ENCODE peak calls at places on chromosomes 3 and 15, in four cellular contexts. One of them, this sample, is unnamed. For H3K9me3, the result is how much of the 10 kb centered on the place peaks cover.

GRCh38 chr15:74696398-74696729 is 540 bp upstream of the EDC3 start:
- DNase-seq in uterus: no peak
- DNase-seq in gastrocnemius medialis: no peak
- DNase-seq in heart left ventricle: no peak
- DNase-seq in this sample: no peak

GRCh38 chr3:69787436-69788168 is 48.3 kb downstream of the MITF start:
- DNase-seq in uterus: no peak
- DNase-seq in gastrocnemius medialis: no peak
- DNase-seq in heart left ventricle: no peak
- DNase-seq in this sample: no peak

GRCh38 chr3:143222981-143223380 is 103.4 kb downstream of the CHST2 start:
- DNase-seq in uterus: no peak
- DNase-seq in gastrocnemius medialis: no peak
- DNase-seq in heart left ventricle: no peak
- DNase-seq in this sample: no peak

GRCh38 chr15:33074942-33075341 is 119.6 kb downstream of the FMN1 start:
- DNase-seq in uterus: no peak
- DNase-seq in gastrocnemius medialis: no peak
- DNase-seq in heart left ventricle: no peak
- DNase-seq in this sample: no peak

GRCh38 chr15:82768414-82769081 is 37.3 kb downstream of the FSD2 start:
- DNase-seq in uterus: no peak
- DNase-seq in gastrocnemius medialis: peak
- DNase-seq in heart left ventricle: no peak
- DNase-seq in this sample: no peak

GRCh38 chr15:60695713-60696522 is 217.0 kb upstream of the ICE2 start:
- DNase-seq in uterus: no peak
- DNase-seq in gastrocnemius medialis: no peak
- DNase-seq in heart left ventricle: no peak
- DNase-seq in this sample: no peak

GRCh38 chr3:44114142-44114541 is 127.5 kb upstream of the TOPAZ1 start:
- DNase-seq in uterus: no peak
- DNase-seq in gastrocnemius medialis: no peak
- DNase-seq in heart left ventricle: peak
- DNase-seq in this sample: no peak

GRCh38 chr3:99485286-99485685 is 153.1 kb upstream of the COL8A1 start:
- DNase-seq in uterus: no peak
- DNase-seq in gastrocnemius medialis: no peak
- DNase-seq in heart left ventricle: no peak
- DNase-seq in this sample: no peak

GRCh38 chr3:21524113-21524512 is 226.9 kb downstream of the ZNF385D start:
- DNase-seq in uterus: no peak
- DNase-seq in gastrocnemius medialis: no peak
- DNase-seq in heart left ventricle: no peak
- DNase-seq in this sample: no peak

GRCh38 chr3:51715231-51716058 is 8.6 kb downstream of the GRM2 start:
- DNase-seq in uterus: no peak
- DNase-seq in gastrocnemius medialis: no peak
- DNase-seq in heart left ventricle: no peak
- DNase-seq in this sample: no peak

GRCh38 chr3:45943207-45943846 is at the start of gene CXCR6:
- DNase-seq in uterus: no peak
- DNase-seq in gastrocnemius medialis: no peak
- DNase-seq in heart left ventricle: no peak
- DNase-seq in this sample: no peak

GRCh38 chr3:12175844-12176453 is 17.2 kb upstream of the TIMP4 start:
- DNase-seq in uterus: peak
- DNase-seq in gastrocnemius medialis: peak
- DNase-seq in heart left ventricle: peak
- DNase-seq in this sample: no peak

GRCh38 chr3:194425399-194425798 is 26.3 kb upstream of the GP5 start:
- DNase-seq in uterus: no peak
- DNase-seq in gastrocnemius medialis: no peak
- DNase-seq in heart left ventricle: no peak
- DNase-seq in this sample: no peak

GRCh38 chr3:50246517-50246954 is 10.5 kb downstream of the GNAI2 start:
- DNase-seq in uterus: peak
- DNase-seq in gastrocnemius medialis: no peak
- DNase-seq in heart left ventricle: no peak
- DNase-seq in this sample: no peak

GRCh38 chr15:81106560-81106959 is 27.5 kb upstream of the CFAP161 start:
- DNase-seq in uterus: peak
- DNase-seq in gastrocnemius medialis: no peak
- DNase-seq in heart left ventricle: no peak
- DNase-seq in this sample: no peak

GRCh38 chr3:134864644-134865043 is 69.6 kb downstream of the EPHB1 start:
- DNase-seq in uterus: no peak
- DNase-seq in gastrocnemius medialis: no peak
- DNase-seq in heart left ventricle: no peak
- DNase-seq in this sample: no peak

GRCh38 chr3:141878812-141879211 is 2.4 kb downstream of the ATP1B3 start:
- DNase-seq in uterus: no peak
- DNase-seq in gastrocnemius medialis: no peak
- DNase-seq in heart left ventricle: no peak
- DNase-seq in this sample: no peak
- H3K27ac ChIP-seq in uterus: no peak
- H3K27ac ChIP-seq in gastrocnemius medialis: no peak
- H3K27ac ChIP-seq in heart left ventricle: no peak
- H3K27ac ChIP-seq in this sample: peak

GRCh38 chr15:85543741-85544155 is 163.3 kb downstream of the AKAP13 start:
- DNase-seq in uterus: no peak
- DNase-seq in gastrocnemius medialis: peak
- DNase-seq in heart left ventricle: peak
- DNase-seq in this sample: no peak
- TF ChIP-seq POLR2A in uterus: no peak
- TF ChIP-seq POLR2A in gastrocnemius medialis: no peak
- TF ChIP-seq POLR2A in heart left ventricle: no peak
- TF ChIP-seq POLR2A in this sample: peak

GRCh38 chr15:44157679-44158078 is 37.4 kb downstream of the FRMD5 start:
- DNase-seq in uterus: no peak
- DNase-seq in gastrocnemius medialis: no peak
- DNase-seq in heart left ventricle: no peak
- DNase-seq in this sample: no peak
- H3K9me3 ChIP-seq in uterus: under half
- H3K9me3 ChIP-seq in gastrocnemius medialis: under half
- H3K9me3 ChIP-seq in heart left ventricle: under half
- H3K9me3 ChIP-seq in this sample: under half

DNA sequence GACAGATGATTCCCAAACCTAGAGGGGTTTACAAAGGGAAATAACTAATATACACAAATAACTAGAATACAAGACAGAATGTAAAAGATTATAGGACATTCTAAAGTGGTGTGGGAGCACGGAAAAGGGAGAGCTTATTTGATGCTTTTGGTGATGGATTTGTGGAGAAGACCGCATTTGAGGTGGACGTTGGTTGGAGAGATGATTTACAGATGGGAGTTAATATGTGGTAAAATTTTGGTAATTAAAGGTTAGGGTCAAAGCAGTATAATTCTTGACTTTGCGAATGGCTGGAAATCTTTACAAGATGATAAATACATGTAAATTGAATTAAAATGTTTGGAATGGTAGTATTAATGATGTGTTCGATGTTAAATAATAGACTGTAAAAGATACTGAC is 1.2 kb downstream of the KNL1 start:
- DNase-seq in uterus: no peak
- DNase-seq in gastrocnemius medialis: no peak
- DNase-seq in heart left ventricle: no peak
- DNase-seq in this sample: no peak
- H3K27ac ChIP-seq in uterus: no peak
- H3K27ac ChIP-seq in gastrocnemius medialis: no peak
- H3K27ac ChIP-seq in heart left ventricle: no peak
- H3K27ac ChIP-seq in this sample: no peak

GRCh38 chr3:9397911-9398714 is 698 bp downstream of the SETD5 start:
- DNase-seq in uterus: peak
- DNase-seq in gastrocnemius medialis: peak
- DNase-seq in heart left ventricle: peak
- DNase-seq in this sample: no peak

GRCh38 chr3:9400626-9401025 is 3.2 kb downstream of the SETD5 start:
- DNase-seq in uterus: no peak
- DNase-seq in gastrocnemius medialis: no peak
- DNase-seq in heart left ventricle: no peak
- DNase-seq in this sample: no peak

GRCh38 chr3:9399746-9400145 is 2.3 kb downstream of the SETD5 start:
- DNase-seq in uterus: peak
- DNase-seq in gastrocnemius medialis: peak
- DNase-seq in heart left ventricle: peak
- DNase-seq in this sample: no peak

GRCh38 chr3:9397331-9397910 is at the start of gene SETD5:
- DNase-seq in uterus: peak
- DNase-seq in gastrocnemius medialis: peak
- DNase-seq in heart left ventricle: peak
- DNase-seq in this sample: peak

DNA sequence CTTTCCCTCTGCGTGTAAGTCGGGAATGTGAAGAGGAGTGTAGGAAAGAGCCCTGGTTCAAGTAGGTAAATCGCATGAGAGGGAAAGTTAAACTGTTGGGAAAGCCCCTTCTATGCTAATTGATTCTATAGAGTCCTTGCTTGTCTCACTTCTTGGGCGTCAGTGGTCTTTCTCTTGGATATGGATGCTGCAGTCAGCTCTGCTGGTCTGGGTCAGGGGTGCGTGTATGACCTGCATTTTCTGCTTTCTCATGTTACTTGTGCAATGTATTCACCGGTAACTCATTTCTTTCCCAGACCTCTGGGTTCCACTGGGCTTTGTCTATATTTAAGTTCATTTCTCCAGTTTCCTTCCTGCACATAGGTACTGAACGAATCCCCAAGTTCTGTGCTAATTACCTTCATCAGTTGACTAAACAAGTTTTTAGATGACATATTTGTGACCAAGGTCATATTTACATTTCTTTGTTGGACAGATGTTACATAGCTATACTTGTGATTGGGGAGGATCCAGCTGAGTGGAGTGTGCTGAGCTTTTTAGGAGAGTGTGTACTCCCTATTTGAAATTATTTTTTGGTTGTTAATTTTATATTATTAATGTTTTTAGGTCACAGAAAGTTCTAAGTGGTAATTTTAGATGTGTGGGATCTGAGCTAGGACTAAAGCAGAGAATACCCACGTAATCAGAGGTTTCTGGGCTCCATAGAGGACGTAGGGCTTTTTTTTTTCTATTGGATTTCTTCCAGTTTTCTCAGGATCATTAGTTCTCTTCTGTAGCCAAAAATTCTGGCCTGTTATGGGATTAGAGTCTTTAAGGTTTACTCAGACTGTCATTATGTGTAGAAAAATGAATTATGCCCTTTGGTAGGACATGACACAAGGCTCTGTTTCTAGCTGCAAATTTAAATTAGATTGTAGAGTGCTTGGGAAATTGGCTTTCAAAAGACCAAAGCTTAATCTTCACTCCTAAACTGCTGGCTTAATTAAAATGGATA is 1.6 kb downstream of the SETD5 start:
- DNase-seq in uterus: no peak
- DNase-seq in gastrocnemius medialis: peak
- DNase-seq in heart left ventricle: no peak
- DNase-seq in this sample: no peak
- TF ChIP-seq POLR2A in uterus: no peak
- TF ChIP-seq POLR2A in gastrocnemius medialis: peak
- TF ChIP-seq POLR2A in heart left ventricle: no peak
- TF ChIP-seq POLR2A in this sample: no peak

This sample was measured in esophagus squamous epithelium.